ENCODE peak calls at places on chromosome 13, in six cellular contexts. One of them, this sample, is unnamed. For H3K9me3 and H3K4me1, the result is how much of the 10 kb centered on the place peaks cover.

GRCh38 chr13:22757530-22758120 is 423.2 kb upstream of the SGCG start:
- DNase-seq in cardiac muscle cell: peak
- DNase-seq in thoracic aorta: no peak
- DNase-seq in ovary: no peak
- DNase-seq in mammary epithelial cell: no peak
- DNase-seq in lower lobe of right lung: no peak
- DNase-seq in this sample: no peak

GRCh38 chr13:24032252-24032651 is 128.3 kb upstream of the SPATA13 start:
- DNase-seq in mammary epithelial cell: no peak
- DNase-seq in lower lobe of right lung: no peak
- DNase-seq in ovary: no peak
- DNase-seq in cardiac muscle cell: no peak
- DNase-seq in thoracic aorta: no peak
- DNase-seq in this sample: no peak

GRCh38 chr13:41788552-41788951 is 172.4 kb downstream of the VWA8 start:
- DNase-seq in lower lobe of right lung: no peak
- DNase-seq in ovary: no peak
- DNase-seq in thoracic aorta: no peak
- DNase-seq in cardiac muscle cell: peak
- DNase-seq in mammary epithelial cell: peak
- DNase-seq in this sample: no peak

GRCh38 chr13:51342706-51343105 is 3.2 kb downstream of the SERPINE3 start:
- DNase-seq in lower lobe of right lung: no peak
- DNase-seq in thoracic aorta: no peak
- DNase-seq in cardiac muscle cell: no peak
- DNase-seq in ovary: no peak
- DNase-seq in mammary epithelial cell: peak
- DNase-seq in this sample: no peak

GRCh38 chr13:44819245-44819644 is 170.0 kb downstream of the NUFIP1 start:
- DNase-seq in mammary epithelial cell: peak
- DNase-seq in thoracic aorta: no peak
- DNase-seq in ovary: no peak
- DNase-seq in cardiac muscle cell: no peak
- DNase-seq in lower lobe of right lung: no peak
- DNase-seq in this sample: no peak

GRCh38 chr13:83333614-83334388 is 548.5 kb downstream of the SLITRK1 start:
- DNase-seq in lower lobe of right lung: no peak
- DNase-seq in ovary: no peak
- DNase-seq in thoracic aorta: no peak
- DNase-seq in cardiac muscle cell: no peak
- DNase-seq in mammary epithelial cell: peak
- DNase-seq in this sample: no peak

GRCh38 chr13:90947976-90948375 is 399.5 kb upstream of the MIR17HG start:
- DNase-seq in ovary: no peak
- DNase-seq in lower lobe of right lung: no peak
- DNase-seq in thoracic aorta: no peak
- DNase-seq in mammary epithelial cell: no peak
- DNase-seq in cardiac muscle cell: no peak
- DNase-seq in this sample: no peak

GRCh38 chr13:32905864-32906180 is 110.4 kb upstream of the KL start:
- DNase-seq in thoracic aorta: no peak
- DNase-seq in cardiac muscle cell: no peak
- DNase-seq in ovary: peak
- DNase-seq in mammary epithelial cell: no peak
- DNase-seq in lower lobe of right lung: no peak
- DNase-seq in this sample: no peak

GRCh38 chr13:23753523-23753922 is 135.7 kb downstream of the MIPEP start:
- DNase-seq in mammary epithelial cell: peak
- DNase-seq in ovary: no peak
- DNase-seq in lower lobe of right lung: no peak
- DNase-seq in thoracic aorta: no peak
- DNase-seq in cardiac muscle cell: no peak
- DNase-seq in this sample: no peak

GRCh38 chr13:109156181-109156935 is 526.9 kb downstream of the MYO16 start:
- DNase-seq in lower lobe of right lung: no peak
- DNase-seq in mammary epithelial cell: peak
- DNase-seq in thoracic aorta: no peak
- DNase-seq in ovary: no peak
- DNase-seq in cardiac muscle cell: no peak
- DNase-seq in this sample: peak

GRCh38 chr13:45292176-45292575 is 48.8 kb downstream of the TPT1 start:
- DNase-seq in mammary epithelial cell: peak
- DNase-seq in ovary: no peak
- DNase-seq in thoracic aorta: no peak
- DNase-seq in lower lobe of right lung: no peak
- DNase-seq in cardiac muscle cell: no peak
- DNase-seq in this sample: no peak

GRCh38 chr13:42101821-42102580 is 53.6 kb downstream of the DGKH start:
- DNase-seq in ovary: no peak
- DNase-seq in thoracic aorta: no peak
- DNase-seq in lower lobe of right lung: no peak
- DNase-seq in mammary epithelial cell: no peak
- DNase-seq in cardiac muscle cell: no peak
- DNase-seq in this sample: no peak

GRCh38 chr13:67880916-67881315 is 650.8 kb upstream of the PCDH9 start:
- DNase-seq in mammary epithelial cell: no peak
- DNase-seq in thoracic aorta: no peak
- DNase-seq in cardiac muscle cell: no peak
- DNase-seq in ovary: no peak
- DNase-seq in lower lobe of right lung: no peak
- DNase-seq in this sample: no peak

GRCh38 chr13:75541287-75541686 is 3.6 kb upstream of the COMMD6 start:
- DNase-seq in ovary: no peak
- DNase-seq in mammary epithelial cell: no peak
- DNase-seq in thoracic aorta: no peak
- DNase-seq in cardiac muscle cell: no peak
- DNase-seq in lower lobe of right lung: no peak
- DNase-seq in this sample: no peak

GRCh38 chr13:44165172-44165894 is 208.3 kb upstream of the SERP2 start:
- DNase-seq in lower lobe of right lung: no peak
- DNase-seq in cardiac muscle cell: no peak
- DNase-seq in thoracic aorta: no peak
- DNase-seq in ovary: no peak
- DNase-seq in mammary epithelial cell: no peak
- DNase-seq in this sample: no peak

GRCh38 chr13:72960541-72960940 is 98.3 kb upstream of the KLF5 start:
- DNase-seq in mammary epithelial cell: peak
- DNase-seq in cardiac muscle cell: no peak
- DNase-seq in lower lobe of right lung: no peak
- DNase-seq in ovary: no peak
- DNase-seq in thoracic aorta: no peak
- DNase-seq in this sample: no peak

GRCh38 chr13:66459143-66459542 is 771.0 kb downstream of the PCDH9 start:
- DNase-seq in thoracic aorta: no peak
- DNase-seq in cardiac muscle cell: no peak
- DNase-seq in ovary: no peak
- DNase-seq in lower lobe of right lung: no peak
- DNase-seq in mammary epithelial cell: no peak
- DNase-seq in this sample: no peak

GRCh38 chr13:33229446-33230177 is 55.9 kb downstream of the STARD13 start:
- DNase-seq in mammary epithelial cell: no peak
- DNase-seq in thoracic aorta: no peak
- DNase-seq in ovary: no peak
- DNase-seq in cardiac muscle cell: no peak
- DNase-seq in lower lobe of right lung: no peak
- DNase-seq in this sample: no peak

GRCh38 chr13:38141792-38142191 is 207.9 kb upstream of the UFM1 start:
- DNase-seq in ovary: no peak
- DNase-seq in thoracic aorta: no peak
- DNase-seq in mammary epithelial cell: peak
- DNase-seq in lower lobe of right lung: no peak
- DNase-seq in cardiac muscle cell: no peak
- DNase-seq in this sample: no peak

GRCh38 chr13:102317593-102317992 is 84.3 kb downstream of the FGF14 start:
- DNase-seq in ovary: peak
- DNase-seq in cardiac muscle cell: peak
- DNase-seq in mammary epithelial cell: no peak
- DNase-seq in lower lobe of right lung: peak
- DNase-seq in thoracic aorta: peak
- DNase-seq in this sample: peak

GRCh38 chr13:102566513-102566912 is 30.3 kb upstream of the TPP2 start:
- DNase-seq in cardiac muscle cell: no peak
- DNase-seq in lower lobe of right lung: no peak
- DNase-seq in thoracic aorta: no peak
- DNase-seq in ovary: no peak
- DNase-seq in mammary epithelial cell: no peak
- DNase-seq in this sample: no peak

GRCh38 chr13:20159646-20160345 is 1.1 kb downstream of the GJA3 start:
- DNase-seq in mammary epithelial cell: no peak
- DNase-seq in ovary: no peak
- DNase-seq in lower lobe of right lung: no peak
- DNase-seq in thoracic aorta: no peak
- DNase-seq in cardiac muscle cell: peak
- DNase-seq in this sample: no peak

GRCh38 chr13:110023729-110024645 is 237.6 kb upstream of the IRS2 start:
- DNase-seq in thoracic aorta: peak
- DNase-seq in mammary epithelial cell: no peak
- DNase-seq in lower lobe of right lung: no peak
- DNase-seq in cardiac muscle cell: peak
- DNase-seq in ovary: peak
- DNase-seq in this sample: no peak

GRCh38 chr13:70703755-70704154 is 595.5 kb upstream of the KLHL1 start:
- DNase-seq in ovary: no peak
- DNase-seq in cardiac muscle cell: no peak
- DNase-seq in mammary epithelial cell: no peak
- DNase-seq in thoracic aorta: no peak
- DNase-seq in lower lobe of right lung: no peak
- DNase-seq in this sample: no peak

GRCh38 chr13:109172099-109172498 is 542.7 kb downstream of the MYO16 start:
- DNase-seq in mammary epithelial cell: no peak
- DNase-seq in ovary: no peak
- DNase-seq in cardiac muscle cell: no peak
- DNase-seq in thoracic aorta: no peak
- DNase-seq in lower lobe of right lung: no peak
- DNase-seq in this sample: no peak

DNA sequence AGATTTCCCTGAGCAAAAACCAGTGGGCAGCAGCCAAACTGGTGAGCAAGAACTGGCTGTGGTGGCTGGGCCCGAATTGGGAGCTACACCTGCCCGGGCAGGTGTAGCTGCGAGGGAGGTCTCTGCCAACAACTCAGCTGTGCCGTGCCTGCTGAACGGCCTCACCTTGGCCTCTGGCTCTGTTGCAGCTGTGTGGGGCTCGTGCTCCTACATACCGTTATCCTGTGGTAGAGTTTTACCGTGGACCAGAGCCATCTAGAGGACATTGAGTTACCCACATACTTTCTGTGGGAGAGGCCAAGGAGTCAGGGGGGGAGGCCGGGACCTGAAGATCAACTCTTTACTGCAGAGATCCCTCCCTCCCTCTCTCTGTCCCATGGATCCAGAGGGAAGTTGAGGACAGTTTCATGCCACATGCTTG is 113.2 kb downstream of the TM9SF2 start:
- DNase-seq in cardiac muscle cell: no peak
- DNase-seq in mammary epithelial cell: peak
- DNase-seq in lower lobe of right lung: no peak
- DNase-seq in thoracic aorta: no peak
- DNase-seq in ovary: no peak
- DNase-seq in this sample: no peak
- TF ChIP-seq CTCF in cardiac muscle cell: peak
- TF ChIP-seq CTCF in mammary epithelial cell: peak
- TF ChIP-seq CTCF in lower lobe of right lung: peak
- TF ChIP-seq CTCF in thoracic aorta: no peak
- TF ChIP-seq CTCF in ovary: no peak
- TF ChIP-seq CTCF in this sample: no peak

GRCh38 chr13:112322562-112322961 is 53.6 kb upstream of the SPACA7 start:
- DNase-seq in ovary: no peak
- DNase-seq in mammary epithelial cell: no peak
- DNase-seq in thoracic aorta: no peak
- DNase-seq in lower lobe of right lung: no peak
- DNase-seq in cardiac muscle cell: no peak
- DNase-seq in this sample: peak

GRCh38 chr13:112325142-112325808 is 50.9 kb upstream of the SPACA7 start:
- DNase-seq in ovary: no peak
- DNase-seq in cardiac muscle cell: no peak
- DNase-seq in thoracic aorta: no peak
- DNase-seq in lower lobe of right lung: no peak
- DNase-seq in mammary epithelial cell: no peak
- DNase-seq in this sample: no peak

GRCh38 chr13:112326821-112327370 is 49.3 kb upstream of the SPACA7 start:
- DNase-seq in thoracic aorta: no peak
- DNase-seq in ovary: no peak
- DNase-seq in cardiac muscle cell: no peak
- DNase-seq in mammary epithelial cell: no peak
- DNase-seq in lower lobe of right lung: no peak
- DNase-seq in this sample: no peak

GRCh38 chr13:112325941-112326645 is 50.1 kb upstream of the SPACA7 start:
- DNase-seq in thoracic aorta: no peak
- DNase-seq in ovary: no peak
- DNase-seq in cardiac muscle cell: peak
- DNase-seq in lower lobe of right lung: no peak
- DNase-seq in mammary epithelial cell: no peak
- DNase-seq in this sample: no peak

GRCh38 chr13:112324121-112324520 is 52.0 kb upstream of the SPACA7 start:
- DNase-seq in ovary: no peak
- DNase-seq in mammary epithelial cell: no peak
- DNase-seq in lower lobe of right lung: no peak
- DNase-seq in cardiac muscle cell: no peak
- DNase-seq in thoracic aorta: no peak
- DNase-seq in this sample: no peak
- H3K9me3 ChIP-seq in ovary: under half
- H3K9me3 ChIP-seq in mammary epithelial cell: under half
- H3K9me3 ChIP-seq in lower lobe of right lung: under half
- H3K9me3 ChIP-seq in cardiac muscle cell: under half
- H3K9me3 ChIP-seq in thoracic aorta: under half
- H3K9me3 ChIP-seq in this sample: under half

DNA sequence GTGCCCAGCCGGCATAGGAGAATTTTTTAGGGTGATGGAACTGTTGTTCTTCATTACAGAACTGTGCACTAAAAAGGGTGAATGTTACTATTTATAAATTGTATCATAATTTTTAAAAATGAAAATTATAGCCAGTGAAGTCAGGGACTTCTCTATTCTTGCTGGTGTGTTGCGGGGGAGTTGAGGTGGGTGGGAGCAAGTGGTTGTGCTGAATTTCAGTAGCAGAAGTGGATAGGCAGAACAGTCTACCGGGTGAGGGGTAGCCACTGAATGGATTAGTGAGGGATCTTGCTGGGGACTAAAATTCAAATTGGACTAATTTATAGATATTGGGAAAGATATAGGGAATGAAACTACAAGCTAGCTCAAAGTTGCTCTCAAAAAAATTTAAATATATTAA is 74.0 kb downstream of the CAB39L start:
- DNase-seq in ovary: no peak
- DNase-seq in lower lobe of right lung: no peak
- DNase-seq in mammary epithelial cell: no peak
- DNase-seq in thoracic aorta: no peak
- DNase-seq in cardiac muscle cell: no peak
- DNase-seq in this sample: no peak
- H3K4me1 ChIP-seq in ovary: under half
- H3K4me1 ChIP-seq in lower lobe of right lung: under half
- H3K4me1 ChIP-seq in mammary epithelial cell: under half
- H3K4me1 ChIP-seq in thoracic aorta: under half
- H3K4me1 ChIP-seq in cardiac muscle cell: under half
- H3K4me1 ChIP-seq in this sample: under half

DNA sequence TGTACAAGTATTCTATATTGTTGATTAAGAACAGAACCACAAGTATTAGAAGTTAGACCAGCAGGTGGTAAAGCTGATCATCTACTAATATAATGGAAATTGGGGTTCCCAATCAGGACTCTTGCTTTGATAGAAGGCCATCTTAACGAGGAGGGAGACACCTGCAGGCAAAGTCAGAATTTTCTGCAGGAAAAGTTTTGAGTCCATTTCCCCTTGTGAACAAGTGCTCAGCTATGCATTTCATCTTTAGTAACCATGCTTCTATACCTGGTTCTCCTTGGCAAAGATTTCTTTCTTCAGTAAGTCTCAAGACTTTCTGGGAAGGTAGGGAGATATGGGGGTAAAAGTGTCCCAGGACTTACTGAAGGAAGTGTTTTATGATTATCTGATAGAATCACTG is 36.1 kb upstream of the USPL1 start:
- DNase-seq in thoracic aorta: no peak
- DNase-seq in mammary epithelial cell: no peak
- DNase-seq in lower lobe of right lung: no peak
- DNase-seq in ovary: no peak
- DNase-seq in cardiac muscle cell: peak
- DNase-seq in this sample: no peak
- TF ChIP-seq CTCF in thoracic aorta: no peak
- TF ChIP-seq CTCF in mammary epithelial cell: peak
- TF ChIP-seq CTCF in lower lobe of right lung: peak
- TF ChIP-seq CTCF in ovary: no peak
- TF ChIP-seq CTCF in cardiac muscle cell: peak
- TF ChIP-seq CTCF in this sample: no peak